ENCODE peak calls at places on chromosomes 4 and X, in six cellular contexts. L is ovary, I is tibial nerve, D is stomach, W is A549, M is psoas muscle. V is an unnamed sample.

GRCh38 chrX:133794151-133794550 is 191.2 kb downstream of the GPC3 start:
- DNase-seq in M (no peak), L (no peak), I (no peak), W (no peak), D (no peak), V (no peak)

GRCh38 chr4:114021445-114021844 is 42.0 kb upstream of the ARSJ start:
- DNase-seq in W (no peak), I (no peak), D (no peak), L (no peak), M (no peak), V (no peak)

GRCh38 chr4:143289370-143289769 is 47.3 kb upstream of the GAB1 start:
- DNase-seq in I (no peak), W (no peak), L (no peak), D (no peak), M (no peak), V (no peak)

GRCh38 chrX:15214614-15215013 is 55.3 kb downstream of the ASB9 start:
- DNase-seq in I (no peak), L (no peak), D (no peak), M (no peak), W (no peak), V (no peak)

GRCh38 chr4:153383131-153383530 is 38.6 kb downstream of the MND1 start:
- DNase-seq in W (no peak), L (no peak), D (no peak), I (no peak), M (no peak), V (no peak)

GRCh38 chr4:80831383-80832361 is 198.8 kb upstream of the BMP3 start:
- DNase-seq in W (no peak), D (no peak), L (no peak), M (no peak), I (no peak), V (no peak)

GRCh38 chr4:168667397-168667796 is 170.5 kb downstream of the PALLD start:
- DNase-seq in W (no peak), L (no peak), I (no peak), D (no peak), M (no peak), V (no peak)

GRCh38 chr4:38364383-38364963 is 299.5 kb upstream of the KLF3 start:
- DNase-seq in I (no peak), L (no peak), W (no peak), D (no peak), M (no peak), V (no peak)

GRCh38 chr4:10053635-10054453 is 32.5 kb upstream of the SLC2A9 start:
- DNase-seq in M (no peak), I (no peak), L (no peak), D (no peak), W (no peak), V (no peak)

GRCh38 chr4:176882201-176882600 is 89.5 kb upstream of the VEGFC start:
- DNase-seq in D (no peak), I (no peak), L (no peak), M (no peak), W (no peak), V (no peak)

GRCh38 chr4:8613421-8614364 is 21.1 kb downstream of the CPZ start:
- DNase-seq in I (no peak), D (no peak), M (peak; percentile 35), W (no peak), L (peak; percentile 20), V (peak; percentile 16)

GRCh38 chr4:7428261-7429068 is 6.3 kb downstream of the PSAPL1 start:
- DNase-seq in W (no peak), D (peak; percentile 16), I (peak; percentile 6), M (no peak), L (no peak), V (peak; percentile 14)

GRCh38 chr4:84378277-84378838 is 120.7 kb downstream of the NKX6-1 start:
- DNase-seq in W (no peak), M (no peak), D (no peak), I (no peak), L (no peak), V (no peak)

GRCh38 chr4:163525982-163526381 is 31.5 kb downstream of the TMA16 start:
- DNase-seq in L (no peak), M (no peak), I (no peak), D (no peak), W (no peak), V (no peak)

GRCh38 chr4:44661940-44662622 is 10.7 kb upstream of the YIPF7 start:
- DNase-seq in M (no peak), D (no peak), W (no peak), L (no peak), I (no peak), V (no peak)

GRCh38 chr4:126603210-126603609 is 1029.5 kb upstream of the INTU start:
- DNase-seq in I (no peak), D (no peak), M (no peak), L (no peak), W (no peak), V (no peak)

GRCh38 chr4:153142700-153143438 is 61.4 kb upstream of the TRIM2 start:
- DNase-seq in W (peak; percentile 70), L (peak; percentile 77), D (peak; percentile 89), I (peak; percentile 35), M (peak; percentile 71), V (peak; percentile 71)

GRCh38 chrX:120761810-120762209 is 113.9 kb downstream of the CT47B1 start:
- DNase-seq in D (no peak), I (no peak), L (no peak), W (no peak), M (no peak), V (peak; percentile 17)

GRCh38 chr4:181418491-181418890 is 824.7 kb upstream of the TENM3 start:
- DNase-seq in W (no peak), I (no peak), M (no peak), L (no peak), D (no peak), V (no peak)

GRCh38 chr4:155173371-155173770 is 35.1 kb upstream of the NPY2R start:
- DNase-seq in D (no peak), I (no peak), W (no peak), L (no peak), M (no peak), V (no peak)

GRCh38 chrX:18887177-18887820 is 96.6 kb downstream of the PHKA2 start:
- DNase-seq in W (no peak), M (peak; percentile 72), D (peak; percentile 34), I (no peak), L (peak; percentile 35), V (peak; percentile 74)

GRCh38 chrX:153634832-153635231 is 12.2 kb upstream of the DUSP9 start:
- DNase-seq in M (peak; percentile 53), D (no peak), W (no peak), L (peak; percentile 36), I (no peak), V (no peak)

GRCh38 chr4:78424456-78424855 is 127.1 kb upstream of the ANXA3 start:
- DNase-seq in L (no peak), W (no peak), I (no peak), M (no peak), D (no peak), V (no peak)

GRCh38 chr4:2343476-2343875 is 75.0 kb downstream of the ZFYVE28 start:
- DNase-seq in W (no peak), D (no peak), I (no peak), M (no peak), L (no peak), V (no peak)

GRCh38 chr4:1952046-1952700 is 56.6 kb downstream of the NELFA start:
- DNase-seq in I (no peak), W (no peak), D (no peak), L (no peak), M (no peak), V (no peak)

GRCh38 chr4:86950835-86951525 is 16.2 kb downstream of the AFF1 start:
- DNase-seq in W (no peak), D (no peak), L (no peak), M (no peak), I (no peak), V (no peak)

GRCh38 chr4:42436950-42437349 is 39.7 kb downstream of the SHISA3 start:
- DNase-seq in W (no peak), M (no peak), D (no peak), I (no peak), L (no peak), V (no peak)

GRCh38 chr4:105057370-105058096 is 89.1 kb upstream of the TET2 start:
- DNase-seq in L (no peak), I (no peak), W (no peak), M (no peak), D (no peak), V (no peak)

GRCh38 chr4:186669159-186669720 is 54.4 kb downstream of the FAT1 start:
- DNase-seq in M (no peak), W (no peak), I (no peak), L (no peak), D (no peak), V (no peak)

GRCh38 chr4:20192754-20193521 is 58.8 kb upstream of the SLIT2 start:
- DNase-seq in I (no peak), D (no peak), W (no peak), M (no peak), L (no peak), V (no peak)

GRCh38 chr4:1049591-1049905 is 38.1 kb downstream of the FGFRL1 start:
- DNase-seq in W (no peak), I (no peak), L (peak; percentile 34), M (no peak), D (no peak), V (peak; percentile 18)

DNA sequence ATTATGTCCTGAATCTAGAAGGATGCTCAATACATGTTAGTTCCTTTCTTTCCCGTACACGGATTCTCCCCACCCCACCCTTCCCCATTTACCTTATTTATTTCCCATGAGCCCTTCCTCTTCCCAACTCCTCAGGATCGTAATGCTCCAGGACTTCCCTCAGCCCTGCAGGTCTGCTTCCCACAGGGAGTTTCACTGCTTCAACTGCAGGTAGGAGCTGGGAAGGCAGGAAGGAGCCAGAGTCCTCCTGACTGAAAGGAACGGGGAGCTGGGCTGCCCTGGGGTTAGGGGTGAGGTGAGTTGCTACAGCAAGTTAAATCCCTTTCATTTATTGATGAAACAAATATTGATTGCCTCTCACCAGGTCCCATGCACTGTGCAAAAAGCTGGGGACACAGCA is 33.2 kb downstream of the SAT1 start:
- DNase-seq in L (no peak), W (no peak), I (no peak), D (no peak), M (no peak), V (no peak)
- H3K9me3 ChIP-seq in L (no peaks in the 10 kb centered on the region), W (no peaks in the 10 kb centered on the region), I (no peaks in the 10 kb centered on the region), D (peaks cover 8% of the 10 kb centered on the region), M (peaks cover 10% of the 10 kb centered on the region), V (no peaks in the 10 kb centered on the region)

GRCh38 chrX:8823698-8824097 is 22.5 kb upstream of the FAM9A start:
- DNase-seq in I (no peak), M (no peak), W (no peak), D (no peak), L (no peak), V (no peak)

GRCh38 chrX:8815460-8816065 is 14.4 kb upstream of the FAM9A start:
- DNase-seq in M (no peak), D (no peak), I (no peak), W (peak; percentile 40), L (no peak), V (no peak)

GRCh38 chrX:8820910-8821527 is 19.8 kb upstream of the FAM9A start:
- DNase-seq in I (no peak), W (no peak), M (no peak), D (no peak), L (no peak), V (no peak)
- TF ChIP-seq CTCF in I (no peak), W (no peak), M (no peak), D (no peak), L (no peak), V (no peak)

GRCh38 chr4:135123632-135124031 is 922.0 kb upstream of the PABPC4L start:
- DNase-seq in W (no peak), M (no peak), I (no peak), L (no peak), D (no peak), V (no peak)
- H3K9me3 ChIP-seq in W (no peaks in the 10 kb centered on the region), M (no peaks in the 10 kb centered on the region), I (no peaks in the 10 kb centered on the region), L (no peaks in the 10 kb centered on the region), D (no peaks in the 10 kb centered on the region), V (no peaks in the 10 kb centered on the region)

GRCh38 chr4:30860983-30861382 is 140.8 kb downstream of the PCDH7 start:
- DNase-seq in W (no peak), L (no peak), M (no peak), I (no peak), D (no peak), V (no peak)
- TF ChIP-seq CTCF in W (no peak), L (no peak), M (no peak), I (no peak), D (no peak), V (no peak)

V was measured in heart left ventricle.